ENCODE peak calls at places on chromosomes 16 and 17, in six cellular contexts. F is suprapubic skin, X is sigmoid colon, Z is SK-N-SH, V is transverse colon, Q is GM12878. H is an unnamed sample.

GRCh38 chr17:73765824-73766563 is 121.7 kb upstream of the SDK2 start:
- DNase-seq in Q (no peak), Z (no peak), V (no peak), F (no peak), X (no peak), H (no peak)

GRCh38 chr17:13027246-13027645 is 9.4 kb upstream of the ELAC2 start:
- DNase-seq in F (no peak), Z (no peak), V (no peak), X (no peak), Q (no peak), H (no peak)

GRCh38 chr16:89686520-89687091 is at the start of gene CDK10:
- DNase-seq in V (peak), Z (peak), F (peak), X (peak), Q (peak), H (peak)

GRCh38 chr17:64005734-64006167 is 7.6 kb downstream of the PRR29 start:
- DNase-seq in Z (peak), Q (no peak), X (peak), V (peak), F (peak), H (peak)

GRCh38 chr17:15432807-15433547 is 34.4 kb downstream of the CDRT4 start:
- DNase-seq in Z (no peak), Q (no peak), F (no peak), V (no peak), X (no peak), H (no peak)

GRCh38 chr16:26651884-26652283 is 414.8 kb upstream of the C16orf82 start:
- DNase-seq in V (no peak), F (no peak), Z (no peak), X (no peak), Q (no peak), H (no peak)

GRCh38 chr17:27463235-27463677 is 7.0 kb downstream of the KSR1 start:
- DNase-seq in Q (no peak), V (no peak), X (no peak), F (no peak), Z (no peak), H (no peak)

GRCh38 chr17:3963214-3964201 is 729 bp downstream of the ATP2A3 start:
- DNase-seq in Z (peak), Q (no peak), X (no peak), F (no peak), V (peak), H (peak)

GRCh38 chr16:30884760-30885159 is 9.1 kb downstream of the BCL7C start:
- DNase-seq in F (no peak), Q (no peak), Z (no peak), X (no peak), V (no peak), H (no peak)

GRCh38 chr17:21376835-21377690 is 906 bp downstream of the KCNJ12 start:
- DNase-seq in X (no peak), F (no peak), Z (peak), Q (no peak), V (no peak), H (peak)

GRCh38 chr16:12228607-12229499 is 252.3 kb downstream of the SNX29 start:
- DNase-seq in F (no peak), V (peak), Z (peak), Q (no peak), X (no peak), H (no peak)

GRCh38 chr17:39450051-39450450 is 1.0 kb downstream of the MED1 start:
- DNase-seq in X (peak), V (no peak), Z (no peak), F (no peak), Q (no peak), H (no peak)

GRCh38 chr17:72122668-72123495 is 2.1 kb downstream of the SOX9 start:
- DNase-seq in X (peak), Q (no peak), V (peak), Z (peak), F (no peak), H (peak)

GRCh38 chr16:27798241-27798640 is 248.3 kb downstream of the KATNIP start:
- DNase-seq in Q (no peak), X (no peak), Z (no peak), F (no peak), V (no peak), H (no peak)

GRCh38 chr16:24844101-24845030 is 1.4 kb upstream of the SLC5A11 start:
- DNase-seq in V (peak), X (no peak), Q (no peak), Z (no peak), F (no peak), H (peak)

GRCh38 chr17:17227608-17228520 is 9.1 kb downstream of the FLCN start:
- DNase-seq in V (no peak), X (peak), F (no peak), Z (no peak), Q (no peak), H (peak)

GRCh38 chr17:27609606-27610303 is 21.2 kb upstream of the LGALS9 start:
- DNase-seq in Z (peak), V (peak), Q (no peak), X (no peak), F (no peak), H (peak)

GRCh38 chr17:7748098-7748775 is 30.7 kb downstream of the DNAH2 start:
- DNase-seq in F (no peak), X (peak), V (no peak), Q (no peak), Z (peak), H (no peak)

GRCh38 chr17:55587608-55588139 is 76.4 kb upstream of the SMIM36 start:
- DNase-seq in Z (no peak), Q (no peak), F (peak), V (no peak), X (peak), H (no peak)

GRCh38 chr16:8572919-8573724 is 17.2 kb downstream of the TMEM114 start:
- DNase-seq in Q (no peak), Z (peak), V (no peak), F (no peak), X (no peak), H (no peak)

GRCh38 chr16:28324235-28324886 is 32.0 kb downstream of the SBK1 start:
- DNase-seq in X (peak), V (no peak), Q (no peak), F (no peak), Z (no peak), H (peak)

GRCh38 chr16:50015631-50016030 is 9.4 kb upstream of the CNEP1R1 start:
- DNase-seq in Q (no peak), X (no peak), F (no peak), V (no peak), Z (no peak), H (no peak)

GRCh38 chr17:64323774-64324173 is 60.7 kb upstream of the TEX2 start:
- DNase-seq in Q (no peak), V (no peak), F (no peak), X (no peak), Z (no peak), H (no peak)

GRCh38 chr16:57184113-57184512 is 1.7 kb downstream of the PSME3IP1 start:
- DNase-seq in F (no peak), Q (no peak), X (no peak), V (no peak), Z (no peak), H (no peak)

GRCh38 chr17:7561028-7561575 is 617 bp upstream of the SENP3 start:
- DNase-seq in Z (peak), V (peak), Q (no peak), F (peak), X (peak), H (peak)

GRCh38 chr17:64575431-64575830 is 68.7 kb downstream of the CEP95 start:
- DNase-seq in X (no peak), V (no peak), Q (no peak), Z (no peak), F (no peak), H (no peak)

GRCh38 chr17:78746949-78747269 is 35.2 kb downstream of the CYTH1 start:
- DNase-seq in X (no peak), F (no peak), Z (no peak), V (no peak), Q (no peak), H (no peak)

GRCh38 chr16:69859105-69859969 is 91.8 kb upstream of the CLEC18A start:
- DNase-seq in F (no peak), Q (no peak), Z (peak), X (no peak), V (peak), H (peak)

GRCh38 chr16:732936-733335 is 6.0 kb downstream of the HAGHL start:
- DNase-seq in X (no peak), F (no peak), Q (no peak), Z (no peak), V (no peak), H (no peak)

GRCh38 chr16:86631441-86631840 is 53.1 kb downstream of the FOXL1 start:
- DNase-seq in F (no peak), V (no peak), X (no peak), Z (no peak), Q (no peak), H (no peak)

GRCh38 chr17:63480826-63481487 is 4.1 kb downstream of the ACE start:
- DNase-seq in F (no peak), V (no peak), X (no peak), Q (no peak), Z (peak), H (no peak)

GRCh38 chr17:79777166-79777843 is 643 bp upstream of the CBX2 start:
- DNase-seq in X (peak), V (peak), F (peak), Q (no peak), Z (no peak), H (peak)

GRCh38 chr17:35738519-35739133 is 7.2 kb downstream of the RASL10B start:
- DNase-seq in Z (no peak), X (no peak), Q (no peak), F (peak), V (no peak), H (no peak)

GRCh38 chr17:57552114-57552601 is 192.9 kb downstream of the CCDC182 start:
- DNase-seq in X (no peak), Z (peak), F (no peak), Q (no peak), V (peak), H (no peak)

GRCh38 chr16:87392823-87393679 is 915 bp downstream of the MAP1LC3B start:
- DNase-seq in F (no peak), X (peak), Z (peak), Q (no peak), V (peak), H (peak)

GRCh38 chr16:345686-346231 is 6.8 kb downstream of the AXIN1 start:
- DNase-seq in X (no peak), V (no peak), Q (no peak), F (no peak), Z (no peak), H (no peak)

GRCh38 chr17:67262420-67262819 is 17.4 kb upstream of the HELZ start:
- DNase-seq in V (no peak), X (no peak), F (no peak), Z (no peak), Q (no peak), H (no peak)

GRCh38 chr16:4694664-4695451 is 1.5 kb downstream of the NUDT16L1 start:
- DNase-seq in V (no peak), X (peak), Q (no peak), Z (peak), F (peak), H (no peak)

DNA sequence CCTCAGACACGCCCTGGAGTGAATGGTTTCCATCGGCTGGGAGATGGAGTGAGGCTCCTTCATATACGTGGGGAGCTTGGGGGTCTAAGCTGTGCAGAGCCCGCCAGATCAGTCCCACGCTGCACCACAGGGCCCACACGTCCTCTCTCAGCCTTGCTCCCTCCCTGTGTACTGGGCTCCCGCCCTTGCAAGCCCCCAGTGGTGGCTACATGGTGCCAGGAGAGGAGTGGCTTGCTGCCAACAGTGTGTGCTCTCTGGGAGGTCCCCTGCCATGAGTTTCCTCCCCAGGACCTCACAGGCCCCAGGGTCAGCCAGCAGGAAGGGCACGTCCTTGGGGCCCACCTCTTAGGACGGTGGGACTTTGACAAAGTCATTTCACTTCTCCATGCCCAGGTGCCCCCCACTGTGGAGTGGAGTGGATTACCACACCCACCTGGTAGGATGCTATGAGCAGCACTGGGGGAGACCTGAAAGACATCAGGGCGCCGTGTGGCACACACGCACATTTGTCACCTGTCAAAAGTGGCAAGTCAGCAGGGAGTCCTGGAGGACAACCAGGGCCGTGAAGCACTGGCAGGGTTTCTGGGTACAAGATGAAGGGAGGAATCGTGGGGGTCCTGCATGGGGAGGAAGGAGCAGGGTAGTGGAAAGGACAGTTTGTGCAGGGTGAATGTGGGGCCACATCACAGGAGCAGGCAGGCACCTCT is 13.7 kb downstream of the SLC5A10 start:
- DNase-seq in Z (no peak), X (no peak), V (no peak), Q (no peak), F (no peak), H (no peak)
- TF ChIP-seq EP300 in Z (no peak), X (no peak), V (no peak), Q (no peak), F (no peak), H (no peak)

GRCh38 chr17:47896672-47897490 is 845 bp downstream of the SP2 start:
- DNase-seq in V (no peak), Q (no peak), Z (no peak), F (peak), X (no peak), H (no peak)
- TF ChIP-seq POLR2AphosphoS5 in V (no peak), Q (peak), Z (no peak), F (no peak), X (no peak), H (no peak)

DNA sequence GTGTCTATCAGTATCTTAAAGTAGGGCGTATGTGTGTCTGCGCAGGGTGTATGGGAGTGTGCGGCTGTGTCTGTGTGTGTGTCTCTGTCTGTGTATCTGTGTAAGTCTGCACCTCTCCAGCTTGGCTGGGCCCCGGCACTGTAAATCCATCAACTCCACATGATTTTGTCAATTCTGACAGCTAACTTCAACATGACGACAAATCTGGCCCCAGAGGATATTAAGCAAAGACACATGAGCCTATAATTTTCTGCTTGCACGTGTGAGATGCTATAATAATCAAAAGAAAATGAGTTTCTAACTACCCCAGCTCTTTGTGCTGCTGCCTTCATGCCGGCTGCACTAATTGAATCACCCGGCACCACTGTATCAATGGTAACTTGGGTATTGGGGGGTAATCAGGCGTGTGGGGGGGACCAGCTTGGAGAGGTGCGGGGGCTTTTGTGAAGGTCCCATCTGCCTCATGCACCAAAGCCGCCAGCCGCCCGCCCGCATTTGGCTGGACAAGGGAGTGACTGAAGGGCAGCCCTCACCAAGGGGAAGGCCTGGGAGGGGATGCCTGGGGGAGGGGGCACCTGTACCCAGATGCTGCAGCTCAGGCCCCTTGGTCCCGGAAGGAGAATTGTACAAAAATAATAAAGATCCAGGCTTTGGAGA is 57.5 kb upstream of the LHX1 start:
- DNase-seq in Z (no peak), Q (no peak), X (no peak), F (no peak), V (no peak), H (no peak)
- TF ChIP-seq EP300 in Z (no peak), Q (no peak), X (no peak), F (no peak), V (no peak), H (no peak)

GRCh38 chr16:16067127-16067526 is 117.7 kb downstream of the ABCC1 start:
- DNase-seq in Q (no peak), Z (no peak), X (peak), F (no peak), V (peak), H (no peak)
- TF ChIP-seq POLR2AphosphoS5 in Q (no peak), Z (no peak), X (peak), F (no peak), V (peak), H (peak)

DNA sequence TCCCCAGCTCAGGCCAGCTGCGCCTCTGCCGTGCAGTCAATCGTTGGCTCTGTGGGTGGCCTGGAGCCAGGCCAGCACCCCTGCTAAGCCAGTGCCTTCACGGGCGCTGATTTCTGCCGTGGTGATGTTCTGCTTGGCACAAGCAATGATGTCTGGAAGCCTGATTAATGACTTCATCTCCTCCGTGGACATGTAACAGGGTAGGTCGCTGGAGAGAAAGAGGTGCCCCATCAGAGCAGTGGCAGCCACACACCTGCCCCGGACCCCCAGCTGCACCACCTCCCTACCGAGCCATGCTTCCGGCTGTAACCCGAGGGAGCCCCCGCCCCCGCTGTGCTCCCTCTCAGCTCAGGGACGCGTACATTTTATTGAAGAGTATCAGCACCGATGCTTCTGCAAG is 1.9 kb downstream of the ARL16 start:
- DNase-seq in Q (no peak), V (no peak), Z (no peak), F (peak), X (no peak), H (no peak)
- TF ChIP-seq EP300 in Q (no peak), V (no peak), Z (no peak), F (no peak), X (no peak), H (no peak)

GRCh38 chr17:41919165-41919817 is 540 bp upstream of the ACLY start:
- DNase-seq in V (no peak), F (no peak), Q (peak), Z (no peak), X (no peak), H (no peak)
- TF ChIP-seq POLR2AphosphoS5 in V (no peak), F (no peak), Q (no peak), Z (no peak), X (no peak), H (no peak)

GRCh38 chr16:11150190-11150589 is 105.8 kb downstream of the SOCS1 start:
- DNase-seq in F (no peak), V (no peak), Z (no peak), Q (no peak), X (no peak), H (no peak)

GRCh38 chr16:11151156-11151904 is 104.7 kb downstream of the SOCS1 start:
- DNase-seq in Z (peak), X (no peak), V (no peak), F (no peak), Q (no peak), H (no peak)

GRCh38 chr16:11147033-11147848 is 108.8 kb downstream of the SOCS1 start:
- DNase-seq in X (no peak), F (no peak), Z (no peak), V (no peak), Q (no peak), H (no peak)

GRCh38 chr16:11148045-11148444 is 108.0 kb downstream of the SOCS1 start:
- DNase-seq in Q (no peak), X (no peak), F (no peak), Z (no peak), V (no peak), H (no peak)

GRCh38 chr16:11149011-11149616 is 106.9 kb downstream of the SOCS1 start:
- DNase-seq in V (no peak), Z (no peak), F (no peak), Q (no peak), X (no peak), H (no peak)
- TF ChIP-seq EP300 in V (no peak), Z (no peak), F (no peak), Q (no peak), X (no peak), H (no peak)

GRCh38 chr16:73041644-73042043 is 6.3 kb downstream of the ZFHX3 start:
- DNase-seq in X (no peak), Q (no peak), V (no peak), F (no peak), Z (no peak), H (no peak)
- TF ChIP-seq POLR2AphosphoS5 in X (no peak), Q (no peak), V (no peak), F (no peak), Z (no peak), H (no peak)

DNA sequence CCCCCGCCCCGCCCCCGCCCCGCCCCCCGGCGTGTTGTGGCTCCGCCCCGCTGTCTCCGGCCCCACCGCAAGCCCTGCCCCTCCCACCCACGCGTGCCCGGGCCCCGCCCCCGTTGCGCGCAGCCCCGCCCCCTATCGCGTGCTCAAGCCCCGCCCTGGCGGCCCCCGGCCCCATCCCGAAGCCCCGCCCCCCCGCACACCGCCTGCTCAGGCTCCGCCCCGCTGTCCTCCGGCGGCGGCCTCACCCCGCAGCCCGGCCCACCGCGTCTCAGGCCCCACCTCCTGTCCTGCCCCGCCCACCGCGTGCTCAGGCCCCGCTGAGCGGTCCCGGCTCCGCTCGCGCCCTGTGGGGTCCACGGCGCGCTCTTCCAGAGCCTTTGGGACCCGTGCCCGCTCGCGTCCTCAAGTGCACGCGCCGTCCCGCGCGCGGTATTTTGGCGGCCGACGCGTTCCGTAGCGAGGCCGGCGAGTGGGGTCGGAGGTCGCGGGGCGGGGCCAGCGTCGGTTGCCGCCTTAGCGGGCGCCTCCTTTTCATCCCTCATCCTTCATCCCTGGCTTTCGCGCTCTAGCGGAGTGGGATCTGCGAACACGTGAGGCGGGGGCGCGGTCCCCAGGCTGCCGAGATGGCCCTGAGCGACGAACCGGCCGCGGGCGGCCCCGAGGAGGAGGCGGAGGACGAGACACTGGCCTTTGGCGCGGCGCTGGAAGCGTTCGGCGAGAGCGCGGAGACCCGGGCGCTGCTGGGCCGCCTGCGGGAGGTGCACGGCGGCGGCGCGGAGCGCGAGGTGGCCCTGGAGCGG is at the start of gene TBCD:
- DNase-seq in X (peak), F (peak), Z (peak), V (peak), Q (peak), H (peak)
- TF ChIP-seq EP300 in X (peak), F (no peak), Z (no peak), V (peak), Q (no peak), H (no peak)

H was measured in stomach.